ENCODE peak calls at places on chromosomes 4 and X, in ten cellular contexts. R is adipocyte; N is A549; E is endodermal cell; A is GM23248; S is transverse colon; I is mucosa of descending colon; W is HepG2; F is RWPE2; L is CD8-positive, alpha-beta T cell. X is an unnamed sample.

GRCh38 chr4:88225216-88226107 is 58.9 kb downstream of the PPM1K start:
- DNase-seq in R (no peak), N (no peak), E (no peak), A (no peak), S (no peak), I (no peak), W (no peak), F (no peak), L (no peak), X (no peak)

GRCh38 chr4:111494971-111495370 is 650.3 kb upstream of the FAM241A start:
- DNase-seq in R (peak; percentile 52), N (no peak), E (no peak), A (peak; percentile 28), S (no peak), I (no peak), W (no peak), F (no peak), L (no peak), X (no peak)

GRCh38 chrX:108443065-108443464 is 3.4 kb downstream of the COL4A5 start:
- DNase-seq in R (no peak), N (no peak), E (no peak), A (no peak), S (no peak), I (no peak), W (no peak), F (no peak), L (no peak), X (no peak)

GRCh38 chrX:103276581-103277002 is at the start of gene TCEAL5:
- DNase-seq in R (no peak), N (no peak), E (no peak), A (no peak), S (no peak), I (no peak), W (no peak), F (no peak), L (no peak), X (no peak)

GRCh38 chrX:97096385-97096784 is 212.7 kb downstream of the RPA4 start:
- DNase-seq in R (peak; percentile 3), N (no peak), E (peak; percentile 55), A (no peak), S (no peak), I (no peak), W (no peak), F (no peak), L (no peak), X (no peak)

GRCh38 chr4:145956288-145956890 is 17.8 kb upstream of the ZNF827 start:
- DNase-seq in R (peak; percentile 73), N (no peak), E (peak; percentile 80), A (peak; percentile 53), S (peak; percentile 30), I (peak; percentile 75), W (peak; percentile 40), F (no peak), L (peak; percentile 9), X (peak; percentile 52)

GRCh38 chr4:74444891-74445642 is at the start of gene AREG:
- DNase-seq in R (peak; percentile 74), N (peak; percentile 60), E (peak; percentile 93), A (peak; percentile 68), S (peak; percentile 94), I (peak; percentile 91), W (peak; percentile 15), F (peak; percentile 92), L (peak; percentile 78), X (peak; percentile 88)

GRCh38 chr4:78379991-78380739 is 171.4 kb upstream of the ANXA3 start:
- DNase-seq in R (no peak), N (no peak), E (no peak), A (peak; percentile 57), S (peak; percentile 14), I (no peak), W (no peak), F (no peak), L (no peak), X (no peak)

GRCh38 chrX:13283968-13284914 is 35.6 kb downstream of the ATXN3L start:
- DNase-seq in R (peak; percentile 73), N (no peak), E (peak; percentile 60), A (peak; percentile 80), S (no peak), I (no peak), W (no peak), F (no peak), L (no peak), X (no peak)

GRCh38 chrX:51456814-51457213 is 39.6 kb downstream of the NUDT11 start:
- DNase-seq in R (peak; percentile 5), N (no peak), E (no peak), A (peak; percentile 2), S (no peak), I (no peak), W (peak; percentile 0), F (no peak), L (no peak), X (peak; percentile 1)

GRCh38 chrX:71917621-71918341 is 7.1 kb downstream of the NHSL2 start:
- DNase-seq in R (no peak), N (no peak), E (peak; percentile 73), A (peak; percentile 53), S (no peak), I (no peak), W (no peak), F (no peak), L (no peak), X (no peak)

GRCh38 chr4:41763741-41764140 is 15.2 kb upstream of the PHOX2B start:
- DNase-seq in R (no peak), N (no peak), E (no peak), A (no peak), S (no peak), I (no peak), W (no peak), F (no peak), L (no peak), X (no peak)

GRCh38 chrX:127702527-127702926 is 349.7 kb downstream of the ACTRT1 start:
- DNase-seq in R (no peak), N (no peak), E (no peak), A (no peak), S (no peak), I (no peak), W (no peak), F (no peak), L (no peak), X (no peak)
- H3K9me3 ChIP-seq in R (no peaks in the 10 kb centered on the region), N (no peaks in the 10 kb centered on the region), E (no peaks in the 10 kb centered on the region), A (no peaks in the 10 kb centered on the region), S (no peaks in the 10 kb centered on the region), I (no peaks in the 10 kb centered on the region), W (peaks cover 16% of the 10 kb centered on the region), F (no peaks in the 10 kb centered on the region), L (no peaks in the 10 kb centered on the region), X (no peaks in the 10 kb centered on the region)

DNA sequence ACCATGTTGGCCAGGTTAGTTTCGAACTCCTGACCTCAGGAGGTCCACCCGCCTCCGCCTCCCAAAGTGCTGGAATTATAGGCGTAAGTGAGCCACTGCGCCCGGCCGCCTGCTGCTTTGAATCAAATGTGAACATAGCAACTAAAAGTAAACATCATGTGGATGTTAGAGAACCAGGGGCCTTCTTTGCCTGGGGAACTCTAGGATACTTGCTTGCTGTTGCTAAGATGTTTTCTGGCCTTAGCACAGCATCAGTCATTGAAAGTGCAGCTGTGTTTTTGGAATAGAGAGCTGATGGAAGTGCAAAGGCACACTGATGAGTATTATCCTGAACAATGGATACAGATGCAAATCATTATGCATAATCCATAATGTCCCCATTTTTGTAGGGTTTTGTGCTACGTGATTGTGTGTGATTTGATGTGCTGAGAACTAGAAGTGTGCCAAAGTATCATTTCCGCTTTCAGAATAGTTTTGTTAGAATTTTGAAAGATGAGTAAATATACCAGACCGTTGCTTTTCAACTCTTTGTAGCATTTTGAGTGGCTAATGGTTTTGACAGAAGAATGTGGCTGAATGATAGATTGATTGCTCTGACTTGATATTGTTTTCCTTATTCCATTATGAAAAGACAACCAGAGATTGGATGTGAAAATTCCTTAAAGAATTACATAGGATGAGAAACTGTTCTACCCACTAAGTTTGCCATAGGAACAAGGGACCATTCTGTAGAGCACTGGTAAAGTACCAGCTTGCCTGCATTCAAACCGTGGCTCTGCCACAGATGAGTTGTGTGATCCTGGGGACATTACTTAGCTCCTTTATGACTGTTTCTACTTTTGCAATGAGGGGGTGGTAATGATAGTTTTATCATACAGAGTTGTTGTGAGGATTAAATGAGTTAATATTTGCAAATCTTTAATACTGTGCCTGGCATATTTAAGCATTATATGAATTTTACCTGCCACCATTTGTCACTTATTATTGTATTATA is 74.7 kb downstream of the REPS2 start:
- DNase-seq in R (no peak), N (no peak), E (no peak), A (peak; percentile 24), S (no peak), I (no peak), W (no peak), F (no peak), L (no peak), X (no peak)
- H3K4me3 ChIP-seq in R (no peak overlapping the region), N (no peak overlapping the region), E (no peak overlapping the region), A (no peak overlapping the region), S (no peak overlapping the region), I (no peak overlapping the region), W (no peak overlapping the region), F (no peak overlapping the region), L (no peak overlapping the region), X (no peak overlapping the region)

GRCh38 chr4:105194328-105195231 is 47.9 kb downstream of the TET2 start:
- DNase-seq in R (peak; percentile 56), N (no peak), E (no peak), A (peak; percentile 54), S (no peak), I (no peak), W (no peak), F (no peak), L (no peak), X (no peak)

GRCh38 chr4:105196523-105197145 is 50.0 kb downstream of the TET2 start:
- DNase-seq in R (peak; percentile 29), N (peak; percentile 1), E (no peak), A (peak; percentile 10), S (no peak), I (peak; percentile 23), W (no peak), F (no peak), L (no peak), X (no peak)

GRCh38 chr4:105198541-105198940 is 51.9 kb downstream of the TET2 start:
- DNase-seq in R (peak; percentile 13), N (no peak), E (no peak), A (peak; percentile 25), S (no peak), I (no peak), W (no peak), F (no peak), L (no peak), X (no peak)

GRCh38 chr4:105192910-105193309 is 46.2 kb downstream of the TET2 start:
- DNase-seq in R (no peak), N (no peak), E (no peak), A (no peak), S (no peak), I (no peak), W (peak; percentile 47), F (no peak), L (no peak), X (no peak)

GRCh38 chr4:105197777-105198176 is 51.1 kb downstream of the TET2 start:
- DNase-seq in R (peak; percentile 36), N (no peak), E (no peak), A (peak; percentile 56), S (no peak), I (no peak), W (no peak), F (no peak), L (no peak), X (no peak)
- H3K4me1 ChIP-seq in R (peaks cover 10% of the 10 kb centered on the region), N (peaks cover 20% of the 10 kb centered on the region), E (no peaks in the 10 kb centered on the region), A (peaks cover 56% of the 10 kb centered on the region), S (peaks cover 16% of the 10 kb centered on the region), I (peaks cover 13% of the 10 kb centered on the region), W (peaks cover 23% of the 10 kb centered on the region), F (peaks cover 35% of the 10 kb centered on the region), L (no peaks in the 10 kb centered on the region), X (peaks cover 8% of the 10 kb centered on the region)

DNA sequence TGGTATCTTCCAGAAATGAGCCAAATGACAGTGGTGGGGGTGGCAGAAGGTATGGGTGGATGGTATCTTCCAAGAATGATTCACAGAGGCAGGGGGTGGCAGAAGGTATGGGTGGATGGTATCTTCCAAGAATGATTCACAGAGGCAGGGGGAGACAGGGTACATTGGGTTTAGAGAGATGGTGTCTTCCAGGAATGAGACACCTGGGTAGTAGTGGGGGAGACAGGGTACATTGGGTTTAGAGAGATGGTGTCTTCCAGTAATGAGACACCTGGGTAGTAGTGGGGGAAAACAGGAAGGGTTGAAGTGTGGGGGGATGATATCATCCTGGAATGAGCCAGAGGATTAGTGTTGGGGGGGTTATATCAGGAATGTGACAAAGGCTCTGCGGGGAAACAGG is 62.0 kb downstream of the MAOA start:
- DNase-seq in R (no peak), N (no peak), E (no peak), A (no peak), S (no peak), I (no peak), W (no peak), F (no peak), L (no peak), X (no peak)
- H3K9me3 ChIP-seq in R (peaks cover 14% of the 10 kb centered on the region), N (no peaks in the 10 kb centered on the region), E (no peaks in the 10 kb centered on the region), A (no peaks in the 10 kb centered on the region), S (no peaks in the 10 kb centered on the region), I (no peaks in the 10 kb centered on the region), W (no peaks in the 10 kb centered on the region), F (no peaks in the 10 kb centered on the region), L (no peaks in the 10 kb centered on the region), X (no peaks in the 10 kb centered on the region)

X was measured in Caco-2.